ENCODE peak calls at places on chromosomes 2 and 18, in seven cellular contexts. N is nucleus accumbens, V is trophoblast cell, K is 8988T, L is SW 1271, U is GM23338, B is HuH-7. R is an unnamed sample.

GRCh38 chr18:24208270-24209035 is 69.6 kb downstream of the CABYR start:
- DNase-seq in B (no peak), L (peak; percentile 37), U (peak; percentile 29), K (no peak), N (no peak), V (no peak), R (no peak)

GRCh38 chr2:69132960-69133590 is 120.1 kb downstream of the ANTXR1 start:
- DNase-seq in B (no peak), N (no peak), U (no peak), V (no peak), L (no peak), K (no peak), R (no peak)

GRCh38 chr18:7784171-7784570 is 217.1 kb downstream of the PTPRM start:
- DNase-seq in K (no peak), B (no peak), U (peak; percentile 70), N (no peak), V (peak; percentile 72), L (no peak), R (no peak)

GRCh38 chr18:44671914-44672313 is 8.8 kb upstream of the SETBP1 start:
- DNase-seq in L (no peak), V (no peak), K (no peak), B (no peak), U (no peak), N (no peak), R (no peak)

GRCh38 chr2:144455979-144456378 is 63.9 kb downstream of the ZEB2 start:
- DNase-seq in U (no peak), K (no peak), N (no peak), L (no peak), B (no peak), V (no peak), R (no peak)

GRCh38 chr2:240629968-240630770 is 4.9 kb downstream of the GPR35 start:
- DNase-seq in L (no peak), B (no peak), K (peak; percentile 14), N (no peak), U (no peak), V (no peak), R (no peak)

GRCh38 chr2:30514134-30514860 is 67.3 kb downstream of the LCLAT1 start:
- DNase-seq in N (no peak), B (no peak), K (no peak), L (no peak), U (peak; percentile 10), V (no peak), R (no peak)

GRCh38 chr18:53745986-53746385 is 478.5 kb downstream of the MBD2 start:
- DNase-seq in V (no peak), N (no peak), B (no peak), U (no peak), L (no peak), K (no peak), R (no peak)

GRCh38 chr2:102058293-102058833 is 66.6 kb downstream of the IL1R2 start:
- DNase-seq in V (no peak), U (no peak), N (no peak), K (no peak), L (no peak), B (no peak), R (no peak)

R was measured in ureter.